ENCODE peak calls at places on chromosomes 13 and 19, in nine cellular contexts. One of them, this sample, is unnamed.

GRCh38 chr19:10603084-10603872 is 16.2 kb upstream of the AP1M2 start:
- DNase-seq in AG09319: no peak
- DNase-seq in body of pancreas: peak
- DNase-seq in naive thymus-derived CD4-positive, alpha-beta T cell: peak
- DNase-seq in islet precursor cell: no peak
- DNase-seq in fibroblast of gingiva: no peak
- DNase-seq in COLO829: no peak
- DNase-seq in stimulated activated CD8-positive, alpha-beta memory T cell treated with anti-CD3 and anti-CD28 coated beads, Interleukin-7, amount 100 ng/mL, for 48 hours: peak
- DNase-seq in stimulated activated CD4-positive, alpha-beta T cell treated with anti-CD3 and anti-CD28 coated beads, TNF-alpha, amount 100 ng/mL, for 48 hours: peak
- DNase-seq in this sample: peak

GRCh38 chr19:40716655-40717324 is at the start of the genes COQ8B and ITPKC:
- DNase-seq in fibroblast of gingiva: peak
- DNase-seq in stimulated activated CD4-positive, alpha-beta T cell treated with anti-CD3 and anti-CD28 coated beads, TNF-alpha, amount 100 ng/mL, for 48 hours: peak
- DNase-seq in stimulated activated CD8-positive, alpha-beta memory T cell treated with anti-CD3 and anti-CD28 coated beads, Interleukin-7, amount 100 ng/mL, for 48 hours: peak
- DNase-seq in body of pancreas: peak
- DNase-seq in naive thymus-derived CD4-positive, alpha-beta T cell: peak
- DNase-seq in AG09319: peak
- DNase-seq in islet precursor cell: peak
- DNase-seq in COLO829: peak
- DNase-seq in this sample: peak

GRCh38 chr19:28446511-28446910 is 766.4 kb downstream of the UQCRFS1 start:
- DNase-seq in islet precursor cell: no peak
- DNase-seq in fibroblast of gingiva: no peak
- DNase-seq in AG09319: no peak
- DNase-seq in COLO829: no peak
- DNase-seq in body of pancreas: no peak
- DNase-seq in naive thymus-derived CD4-positive, alpha-beta T cell: no peak
- DNase-seq in stimulated activated CD4-positive, alpha-beta T cell treated with anti-CD3 and anti-CD28 coated beads, TNF-alpha, amount 100 ng/mL, for 48 hours: no peak
- DNase-seq in stimulated activated CD8-positive, alpha-beta memory T cell treated with anti-CD3 and anti-CD28 coated beads, Interleukin-7, amount 100 ng/mL, for 48 hours: no peak
- DNase-seq in this sample: no peak

GRCh38 chr13:109787135-109787954 is 962 bp upstream of the IRS2 start:
- DNase-seq in fibroblast of gingiva: peak
- DNase-seq in stimulated activated CD8-positive, alpha-beta memory T cell treated with anti-CD3 and anti-CD28 coated beads, Interleukin-7, amount 100 ng/mL, for 48 hours: no peak
- DNase-seq in islet precursor cell: peak
- DNase-seq in naive thymus-derived CD4-positive, alpha-beta T cell: no peak
- DNase-seq in COLO829: no peak
- DNase-seq in stimulated activated CD4-positive, alpha-beta T cell treated with anti-CD3 and anti-CD28 coated beads, TNF-alpha, amount 100 ng/mL, for 48 hours: no peak
- DNase-seq in body of pancreas: peak
- DNase-seq in AG09319: no peak
- DNase-seq in this sample: peak

GRCh38 chr19:6250909-6251308 is 28.9 kb downstream of the MLLT1 start:
- DNase-seq in naive thymus-derived CD4-positive, alpha-beta T cell: no peak
- DNase-seq in islet precursor cell: no peak
- DNase-seq in stimulated activated CD8-positive, alpha-beta memory T cell treated with anti-CD3 and anti-CD28 coated beads, Interleukin-7, amount 100 ng/mL, for 48 hours: no peak
- DNase-seq in body of pancreas: no peak
- DNase-seq in COLO829: no peak
- DNase-seq in AG09319: no peak
- DNase-seq in fibroblast of gingiva: no peak
- DNase-seq in stimulated activated CD4-positive, alpha-beta T cell treated with anti-CD3 and anti-CD28 coated beads, TNF-alpha, amount 100 ng/mL, for 48 hours: no peak
- DNase-seq in this sample: no peak

GRCh38 chr19:42242071-42242511 is 311 bp downstream of the GSK3A start:
- DNase-seq in naive thymus-derived CD4-positive, alpha-beta T cell: no peak
- DNase-seq in stimulated activated CD4-positive, alpha-beta T cell treated with anti-CD3 and anti-CD28 coated beads, TNF-alpha, amount 100 ng/mL, for 48 hours: no peak
- DNase-seq in islet precursor cell: no peak
- DNase-seq in stimulated activated CD8-positive, alpha-beta memory T cell treated with anti-CD3 and anti-CD28 coated beads, Interleukin-7, amount 100 ng/mL, for 48 hours: no peak
- DNase-seq in COLO829: no peak
- DNase-seq in fibroblast of gingiva: no peak
- DNase-seq in AG09319: no peak
- DNase-seq in body of pancreas: peak
- DNase-seq in this sample: no peak

GRCh38 chr13:73194310-73194709 is 135.5 kb downstream of the KLF5 start:
- DNase-seq in body of pancreas: peak
- DNase-seq in fibroblast of gingiva: no peak
- DNase-seq in stimulated activated CD8-positive, alpha-beta memory T cell treated with anti-CD3 and anti-CD28 coated beads, Interleukin-7, amount 100 ng/mL, for 48 hours: no peak
- DNase-seq in AG09319: no peak
- DNase-seq in naive thymus-derived CD4-positive, alpha-beta T cell: no peak
- DNase-seq in COLO829: no peak
- DNase-seq in stimulated activated CD4-positive, alpha-beta T cell treated with anti-CD3 and anti-CD28 coated beads, TNF-alpha, amount 100 ng/mL, for 48 hours: no peak
- DNase-seq in islet precursor cell: no peak
- DNase-seq in this sample: no peak

GRCh38 chr13:77330009-77330471 is 3.1 kb upstream of the MYCBP2 start:
- DNase-seq in fibroblast of gingiva: no peak
- DNase-seq in islet precursor cell: no peak
- DNase-seq in stimulated activated CD8-positive, alpha-beta memory T cell treated with anti-CD3 and anti-CD28 coated beads, Interleukin-7, amount 100 ng/mL, for 48 hours: no peak
- DNase-seq in body of pancreas: no peak
- DNase-seq in COLO829: no peak
- DNase-seq in naive thymus-derived CD4-positive, alpha-beta T cell: peak
- DNase-seq in AG09319: no peak
- DNase-seq in stimulated activated CD4-positive, alpha-beta T cell treated with anti-CD3 and anti-CD28 coated beads, TNF-alpha, amount 100 ng/mL, for 48 hours: no peak
- DNase-seq in this sample: no peak

GRCh38 chr13:76936736-76937135 is 11.6 kb upstream of the ACOD1 start:
- DNase-seq in fibroblast of gingiva: no peak
- DNase-seq in AG09319: no peak
- DNase-seq in islet precursor cell: no peak
- DNase-seq in stimulated activated CD4-positive, alpha-beta T cell treated with anti-CD3 and anti-CD28 coated beads, TNF-alpha, amount 100 ng/mL, for 48 hours: no peak
- DNase-seq in stimulated activated CD8-positive, alpha-beta memory T cell treated with anti-CD3 and anti-CD28 coated beads, Interleukin-7, amount 100 ng/mL, for 48 hours: no peak
- DNase-seq in naive thymus-derived CD4-positive, alpha-beta T cell: no peak
- DNase-seq in body of pancreas: no peak
- DNase-seq in COLO829: no peak
- DNase-seq in this sample: no peak

GRCh38 chr19:38020331-38020730 is 113.3 kb downstream of the SIPA1L3 start:
- DNase-seq in naive thymus-derived CD4-positive, alpha-beta T cell: no peak
- DNase-seq in body of pancreas: no peak
- DNase-seq in COLO829: no peak
- DNase-seq in fibroblast of gingiva: no peak
- DNase-seq in stimulated activated CD8-positive, alpha-beta memory T cell treated with anti-CD3 and anti-CD28 coated beads, Interleukin-7, amount 100 ng/mL, for 48 hours: no peak
- DNase-seq in islet precursor cell: no peak
- DNase-seq in AG09319: no peak
- DNase-seq in stimulated activated CD4-positive, alpha-beta T cell treated with anti-CD3 and anti-CD28 coated beads, TNF-alpha, amount 100 ng/mL, for 48 hours: no peak
- DNase-seq in this sample: no peak

GRCh38 chr19:45517641-45518468 is 10.6 kb downstream of the VASP start:
- DNase-seq in stimulated activated CD8-positive, alpha-beta memory T cell treated with anti-CD3 and anti-CD28 coated beads, Interleukin-7, amount 100 ng/mL, for 48 hours: no peak
- DNase-seq in stimulated activated CD4-positive, alpha-beta T cell treated with anti-CD3 and anti-CD28 coated beads, TNF-alpha, amount 100 ng/mL, for 48 hours: no peak
- DNase-seq in naive thymus-derived CD4-positive, alpha-beta T cell: no peak
- DNase-seq in COLO829: no peak
- DNase-seq in fibroblast of gingiva: no peak
- DNase-seq in AG09319: no peak
- DNase-seq in islet precursor cell: no peak
- DNase-seq in body of pancreas: no peak
- DNase-seq in this sample: no peak

GRCh38 chr13:112067121-112067741 is at the start of gene SOX1:
- DNase-seq in stimulated activated CD4-positive, alpha-beta T cell treated with anti-CD3 and anti-CD28 coated beads, TNF-alpha, amount 100 ng/mL, for 48 hours: no peak
- DNase-seq in fibroblast of gingiva: no peak
- DNase-seq in naive thymus-derived CD4-positive, alpha-beta T cell: no peak
- DNase-seq in body of pancreas: no peak
- DNase-seq in islet precursor cell: no peak
- DNase-seq in COLO829: no peak
- DNase-seq in AG09319: no peak
- DNase-seq in stimulated activated CD8-positive, alpha-beta memory T cell treated with anti-CD3 and anti-CD28 coated beads, Interleukin-7, amount 100 ng/mL, for 48 hours: no peak
- DNase-seq in this sample: peak

GRCh38 chr19:34066007-34066656 is 106.2 kb upstream of the LSM14A start:
- DNase-seq in AG09319: no peak
- DNase-seq in fibroblast of gingiva: no peak
- DNase-seq in COLO829: no peak
- DNase-seq in body of pancreas: no peak
- DNase-seq in islet precursor cell: no peak
- DNase-seq in stimulated activated CD8-positive, alpha-beta memory T cell treated with anti-CD3 and anti-CD28 coated beads, Interleukin-7, amount 100 ng/mL, for 48 hours: no peak
- DNase-seq in naive thymus-derived CD4-positive, alpha-beta T cell: no peak
- DNase-seq in stimulated activated CD4-positive, alpha-beta T cell treated with anti-CD3 and anti-CD28 coated beads, TNF-alpha, amount 100 ng/mL, for 48 hours: no peak
- DNase-seq in this sample: no peak

GRCh38 chr19:45179063-45179847 is 671 bp downstream of the BLOC1S3 start:
- DNase-seq in COLO829: no peak
- DNase-seq in islet precursor cell: peak
- DNase-seq in stimulated activated CD8-positive, alpha-beta memory T cell treated with anti-CD3 and anti-CD28 coated beads, Interleukin-7, amount 100 ng/mL, for 48 hours: no peak
- DNase-seq in AG09319: no peak
- DNase-seq in body of pancreas: peak
- DNase-seq in naive thymus-derived CD4-positive, alpha-beta T cell: peak
- DNase-seq in stimulated activated CD4-positive, alpha-beta T cell treated with anti-CD3 and anti-CD28 coated beads, TNF-alpha, amount 100 ng/mL, for 48 hours: no peak
- DNase-seq in fibroblast of gingiva: peak
- DNase-seq in this sample: peak

GRCh38 chr13:84279166-84279565 is 396.9 kb upstream of the SLITRK1 start:
- DNase-seq in stimulated activated CD8-positive, alpha-beta memory T cell treated with anti-CD3 and anti-CD28 coated beads, Interleukin-7, amount 100 ng/mL, for 48 hours: no peak
- DNase-seq in stimulated activated CD4-positive, alpha-beta T cell treated with anti-CD3 and anti-CD28 coated beads, TNF-alpha, amount 100 ng/mL, for 48 hours: no peak
- DNase-seq in COLO829: no peak
- DNase-seq in AG09319: no peak
- DNase-seq in islet precursor cell: no peak
- DNase-seq in fibroblast of gingiva: no peak
- DNase-seq in body of pancreas: no peak
- DNase-seq in naive thymus-derived CD4-positive, alpha-beta T cell: no peak
- DNase-seq in this sample: no peak

GRCh38 chr13:110023729-110024645 is 237.6 kb upstream of the IRS2 start:
- DNase-seq in naive thymus-derived CD4-positive, alpha-beta T cell: no peak
- DNase-seq in islet precursor cell: no peak
- DNase-seq in stimulated activated CD4-positive, alpha-beta T cell treated with anti-CD3 and anti-CD28 coated beads, TNF-alpha, amount 100 ng/mL, for 48 hours: no peak
- DNase-seq in AG09319: no peak
- DNase-seq in fibroblast of gingiva: peak
- DNase-seq in stimulated activated CD8-positive, alpha-beta memory T cell treated with anti-CD3 and anti-CD28 coated beads, Interleukin-7, amount 100 ng/mL, for 48 hours: no peak
- DNase-seq in COLO829: no peak
- DNase-seq in body of pancreas: peak
- DNase-seq in this sample: no peak

GRCh38 chr13:44309771-44310767 is 63.6 kb upstream of the SERP2 start:
- DNase-seq in islet precursor cell: no peak
- DNase-seq in fibroblast of gingiva: peak
- DNase-seq in stimulated activated CD8-positive, alpha-beta memory T cell treated with anti-CD3 and anti-CD28 coated beads, Interleukin-7, amount 100 ng/mL, for 48 hours: no peak
- DNase-seq in AG09319: no peak
- DNase-seq in body of pancreas: no peak
- DNase-seq in COLO829: no peak
- DNase-seq in naive thymus-derived CD4-positive, alpha-beta T cell: no peak
- DNase-seq in stimulated activated CD4-positive, alpha-beta T cell treated with anti-CD3 and anti-CD28 coated beads, TNF-alpha, amount 100 ng/mL, for 48 hours: no peak
- DNase-seq in this sample: no peak

GRCh38 chr19:996051-996838 is 4.0 kb upstream of the GRIN3B start:
- DNase-seq in AG09319: no peak
- DNase-seq in stimulated activated CD8-positive, alpha-beta memory T cell treated with anti-CD3 and anti-CD28 coated beads, Interleukin-7, amount 100 ng/mL, for 48 hours: peak
- DNase-seq in naive thymus-derived CD4-positive, alpha-beta T cell: peak
- DNase-seq in stimulated activated CD4-positive, alpha-beta T cell treated with anti-CD3 and anti-CD28 coated beads, TNF-alpha, amount 100 ng/mL, for 48 hours: peak
- DNase-seq in islet precursor cell: peak
- DNase-seq in COLO829: no peak
- DNase-seq in body of pancreas: peak
- DNase-seq in fibroblast of gingiva: no peak
- DNase-seq in this sample: peak

GRCh38 chr13:77810891-77811290 is 107.7 kb downstream of the EDNRB start:
- DNase-seq in islet precursor cell: no peak
- DNase-seq in stimulated activated CD8-positive, alpha-beta memory T cell treated with anti-CD3 and anti-CD28 coated beads, Interleukin-7, amount 100 ng/mL, for 48 hours: no peak
- DNase-seq in body of pancreas: no peak
- DNase-seq in COLO829: no peak
- DNase-seq in naive thymus-derived CD4-positive, alpha-beta T cell: no peak
- DNase-seq in stimulated activated CD4-positive, alpha-beta T cell treated with anti-CD3 and anti-CD28 coated beads, TNF-alpha, amount 100 ng/mL, for 48 hours: no peak
- DNase-seq in fibroblast of gingiva: no peak
- DNase-seq in AG09319: no peak
- DNase-seq in this sample: no peak

GRCh38 chr19:10408511-10409291 is 5.4 kb upstream of the CDC37 start:
- DNase-seq in stimulated activated CD4-positive, alpha-beta T cell treated with anti-CD3 and anti-CD28 coated beads, TNF-alpha, amount 100 ng/mL, for 48 hours: no peak
- DNase-seq in naive thymus-derived CD4-positive, alpha-beta T cell: no peak
- DNase-seq in COLO829: no peak
- DNase-seq in fibroblast of gingiva: no peak
- DNase-seq in islet precursor cell: peak
- DNase-seq in stimulated activated CD8-positive, alpha-beta memory T cell treated with anti-CD3 and anti-CD28 coated beads, Interleukin-7, amount 100 ng/mL, for 48 hours: peak
- DNase-seq in body of pancreas: peak
- DNase-seq in AG09319: no peak
- DNase-seq in this sample: no peak

GRCh38 chr13:70960841-70961443 is 852.7 kb upstream of the KLHL1 start:
- DNase-seq in naive thymus-derived CD4-positive, alpha-beta T cell: no peak
- DNase-seq in stimulated activated CD8-positive, alpha-beta memory T cell treated with anti-CD3 and anti-CD28 coated beads, Interleukin-7, amount 100 ng/mL, for 48 hours: no peak
- DNase-seq in islet precursor cell: no peak
- DNase-seq in AG09319: no peak
- DNase-seq in stimulated activated CD4-positive, alpha-beta T cell treated with anti-CD3 and anti-CD28 coated beads, TNF-alpha, amount 100 ng/mL, for 48 hours: no peak
- DNase-seq in COLO829: no peak
- DNase-seq in body of pancreas: peak
- DNase-seq in fibroblast of gingiva: peak
- DNase-seq in this sample: no peak

GRCh38 chr13:104466016-104466415 is 1399.8 kb upstream of the SLC10A2 start:
- DNase-seq in islet precursor cell: no peak
- DNase-seq in COLO829: peak
- DNase-seq in body of pancreas: no peak
- DNase-seq in fibroblast of gingiva: no peak
- DNase-seq in naive thymus-derived CD4-positive, alpha-beta T cell: no peak
- DNase-seq in AG09319: no peak
- DNase-seq in stimulated activated CD4-positive, alpha-beta T cell treated with anti-CD3 and anti-CD28 coated beads, TNF-alpha, amount 100 ng/mL, for 48 hours: no peak
- DNase-seq in stimulated activated CD8-positive, alpha-beta memory T cell treated with anti-CD3 and anti-CD28 coated beads, Interleukin-7, amount 100 ng/mL, for 48 hours: no peak
- DNase-seq in this sample: no peak

GRCh38 chr19:41447732-41448332 is 4.9 kb downstream of the ERICH4 start:
- DNase-seq in stimulated activated CD4-positive, alpha-beta T cell treated with anti-CD3 and anti-CD28 coated beads, TNF-alpha, amount 100 ng/mL, for 48 hours: no peak
- DNase-seq in body of pancreas: no peak
- DNase-seq in islet precursor cell: no peak
- DNase-seq in stimulated activated CD8-positive, alpha-beta memory T cell treated with anti-CD3 and anti-CD28 coated beads, Interleukin-7, amount 100 ng/mL, for 48 hours: no peak
- DNase-seq in naive thymus-derived CD4-positive, alpha-beta T cell: no peak
- DNase-seq in COLO829: no peak
- DNase-seq in AG09319: no peak
- DNase-seq in fibroblast of gingiva: no peak
- DNase-seq in this sample: no peak

GRCh38 chr13:27194895-27195764 is 23.5 kb upstream of the USP12 start:
- DNase-seq in stimulated activated CD8-positive, alpha-beta memory T cell treated with anti-CD3 and anti-CD28 coated beads, Interleukin-7, amount 100 ng/mL, for 48 hours: no peak
- DNase-seq in fibroblast of gingiva: peak
- DNase-seq in AG09319: peak
- DNase-seq in COLO829: peak
- DNase-seq in stimulated activated CD4-positive, alpha-beta T cell treated with anti-CD3 and anti-CD28 coated beads, TNF-alpha, amount 100 ng/mL, for 48 hours: no peak
- DNase-seq in islet precursor cell: peak
- DNase-seq in naive thymus-derived CD4-positive, alpha-beta T cell: no peak
- DNase-seq in body of pancreas: no peak
- DNase-seq in this sample: no peak

GRCh38 chr19:2993579-2993978 is 16.2 kb downstream of the TLE6 start:
- DNase-seq in naive thymus-derived CD4-positive, alpha-beta T cell: no peak
- DNase-seq in COLO829: no peak
- DNase-seq in stimulated activated CD4-positive, alpha-beta T cell treated with anti-CD3 and anti-CD28 coated beads, TNF-alpha, amount 100 ng/mL, for 48 hours: no peak
- DNase-seq in body of pancreas: no peak
- DNase-seq in fibroblast of gingiva: no peak
- DNase-seq in AG09319: no peak
- DNase-seq in stimulated activated CD8-positive, alpha-beta memory T cell treated with anti-CD3 and anti-CD28 coated beads, Interleukin-7, amount 100 ng/mL, for 48 hours: no peak
- DNase-seq in islet precursor cell: no peak
- DNase-seq in this sample: no peak

GRCh38 chr19:14078406-14078805 is 5.8 kb downstream of the MISP3 start:
- DNase-seq in stimulated activated CD8-positive, alpha-beta memory T cell treated with anti-CD3 and anti-CD28 coated beads, Interleukin-7, amount 100 ng/mL, for 48 hours: no peak
- DNase-seq in naive thymus-derived CD4-positive, alpha-beta T cell: no peak
- DNase-seq in body of pancreas: no peak
- DNase-seq in fibroblast of gingiva: peak
- DNase-seq in AG09319: no peak
- DNase-seq in COLO829: no peak
- DNase-seq in islet precursor cell: no peak
- DNase-seq in stimulated activated CD4-positive, alpha-beta T cell treated with anti-CD3 and anti-CD28 coated beads, TNF-alpha, amount 100 ng/mL, for 48 hours: no peak
- DNase-seq in this sample: no peak

GRCh38 chr13:110250258-110250891 is 56.6 kb downstream of the COL4A1 start:
- DNase-seq in naive thymus-derived CD4-positive, alpha-beta T cell: no peak
- DNase-seq in COLO829: no peak
- DNase-seq in AG09319: peak
- DNase-seq in stimulated activated CD4-positive, alpha-beta T cell treated with anti-CD3 and anti-CD28 coated beads, TNF-alpha, amount 100 ng/mL, for 48 hours: no peak
- DNase-seq in fibroblast of gingiva: peak
- DNase-seq in islet precursor cell: no peak
- DNase-seq in stimulated activated CD8-positive, alpha-beta memory T cell treated with anti-CD3 and anti-CD28 coated beads, Interleukin-7, amount 100 ng/mL, for 48 hours: no peak
- DNase-seq in body of pancreas: peak
- DNase-seq in this sample: no peak

GRCh38 chr19:47663435-47663910 is 49.7 kb upstream of the EHD2 start:
- DNase-seq in stimulated activated CD4-positive, alpha-beta T cell treated with anti-CD3 and anti-CD28 coated beads, TNF-alpha, amount 100 ng/mL, for 48 hours: no peak
- DNase-seq in naive thymus-derived CD4-positive, alpha-beta T cell: no peak
- DNase-seq in AG09319: peak
- DNase-seq in fibroblast of gingiva: peak
- DNase-seq in stimulated activated CD8-positive, alpha-beta memory T cell treated with anti-CD3 and anti-CD28 coated beads, Interleukin-7, amount 100 ng/mL, for 48 hours: no peak
- DNase-seq in islet precursor cell: no peak
- DNase-seq in body of pancreas: no peak
- DNase-seq in COLO829: no peak
- DNase-seq in this sample: no peak

GRCh38 chr19:58544591-58545285 is 874 bp downstream of the TRIM28 start:
- DNase-seq in AG09319: no peak
- DNase-seq in islet precursor cell: no peak
- DNase-seq in stimulated activated CD4-positive, alpha-beta T cell treated with anti-CD3 and anti-CD28 coated beads, TNF-alpha, amount 100 ng/mL, for 48 hours: peak
- DNase-seq in body of pancreas: peak
- DNase-seq in fibroblast of gingiva: peak
- DNase-seq in stimulated activated CD8-positive, alpha-beta memory T cell treated with anti-CD3 and anti-CD28 coated beads, Interleukin-7, amount 100 ng/mL, for 48 hours: no peak
- DNase-seq in naive thymus-derived CD4-positive, alpha-beta T cell: no peak
- DNase-seq in COLO829: peak
- DNase-seq in this sample: peak

GRCh38 chr19:46180701-46181385 is 32.8 kb downstream of the IGFL2 start:
- DNase-seq in COLO829: no peak
- DNase-seq in body of pancreas: no peak
- DNase-seq in stimulated activated CD8-positive, alpha-beta memory T cell treated with anti-CD3 and anti-CD28 coated beads, Interleukin-7, amount 100 ng/mL, for 48 hours: no peak
- DNase-seq in AG09319: no peak
- DNase-seq in naive thymus-derived CD4-positive, alpha-beta T cell: no peak
- DNase-seq in stimulated activated CD4-positive, alpha-beta T cell treated with anti-CD3 and anti-CD28 coated beads, TNF-alpha, amount 100 ng/mL, for 48 hours: no peak
- DNase-seq in islet precursor cell: no peak
- DNase-seq in fibroblast of gingiva: no peak
- DNase-seq in this sample: no peak

GRCh38 chr19:2816641-2817040 is 3.0 kb upstream of the ZNF554 start:
- DNase-seq in AG09319: no peak
- DNase-seq in naive thymus-derived CD4-positive, alpha-beta T cell: no peak
- DNase-seq in COLO829: no peak
- DNase-seq in stimulated activated CD8-positive, alpha-beta memory T cell treated with anti-CD3 and anti-CD28 coated beads, Interleukin-7, amount 100 ng/mL, for 48 hours: no peak
- DNase-seq in islet precursor cell: peak
- DNase-seq in fibroblast of gingiva: no peak
- DNase-seq in body of pancreas: no peak
- DNase-seq in stimulated activated CD4-positive, alpha-beta T cell treated with anti-CD3 and anti-CD28 coated beads, TNF-alpha, amount 100 ng/mL, for 48 hours: no peak
- DNase-seq in this sample: no peak